ENCODE peak calls at places on chromosomes 4 and X, in six cellular contexts. E, Z, Y, Q, H and I are unnamed samples.

GRCh38 chrX:109874548-109874947 is 128.4 kb upstream of the TMEM164 start:
- ATAC-seq in Z (no peak), Q (no peak), Y (no peak), E (no peak), H (no peak), I (no peak)

GRCh38 chr4:48127882-48128394 is 6.1 kb downstream of the TXK start:
- ATAC-seq in Q (peak), Z (peak), H (peak), E (peak), Y (peak), I (peak)

GRCh38 chr4:88458091-88458740 is 1.3 kb downstream of the HERC5 start:
- ATAC-seq in E (no peak), H (no peak), Z (no peak), Y (no peak), Q (no peak), I (no peak)

GRCh38 chr4:2166253-2166652 is 75.7 kb downstream of the HAUS3 start:
- ATAC-seq in Y (no peak), Z (no peak), E (no peak), Q (no peak), H (no peak), I (no peak)

GRCh38 chr4:88296413-88297052 is 12.2 kb upstream of the PPM1K start:
- ATAC-seq in Q (no peak), Z (no peak), Y (no peak), E (no peak), H (no peak), I (no peak)

GRCh38 chr4:184503869-184504300 is 29.5 kb upstream of the IRF2 start:
- ATAC-seq in Q (no peak), H (no peak), Y (no peak), Z (peak), E (no peak), I (no peak)

GRCh38 chrX:20974326-20974725 is 399.9 kb upstream of the CNKSR2 start:
- ATAC-seq in Q (no peak), H (no peak), E (no peak), Z (no peak), Y (no peak), I (no peak)

GRCh38 chrX:110588164-110588563 is 207.5 kb downstream of the CHRDL1 start:
- ATAC-seq in Y (no peak), E (no peak), H (no peak), Q (peak), Z (no peak), I (no peak)

GRCh38 chr4:4837921-4838601 is 21.4 kb upstream of the MSX1 start:
- ATAC-seq in E (no peak), Q (peak), Z (no peak), Y (no peak), H (no peak), I (no peak)

GRCh38 chr4:86910369-86910768 is 18.1 kb upstream of the C4orf36 start:
- ATAC-seq in Q (no peak), H (no peak), Z (no peak), Y (no peak), E (no peak), I (no peak)

GRCh38 chrX:45070116-45071007 is 130.3 kb downstream of the DIPK2B start:
- ATAC-seq in E (peak), Y (peak), Z (no peak), Q (peak), H (peak), I (no peak)

GRCh38 chr4:138035781-138036258 is 206.3 kb downstream of the SLC7A11 start:
- ATAC-seq in Z (peak), E (peak), H (peak), Q (peak), Y (peak), I (peak)

GRCh38 chr4:184310881-184311709 is 93.4 kb upstream of the ENPP6 start:
- ATAC-seq in H (no peak), E (no peak), Z (no peak), Q (peak), Y (peak), I (no peak)

GRCh38 chrX:114134465-114134864 is 449.4 kb upstream of the HTR2C start:
- ATAC-seq in Q (no peak), E (no peak), H (no peak), Z (no peak), Y (no peak), I (no peak)

GRCh38 chr4:56213543-56213942 is 173.7 kb downstream of the AASDH start:
- ATAC-seq in Z (no peak), H (no peak), Q (no peak), Y (no peak), E (no peak), I (no peak)

DNA sequence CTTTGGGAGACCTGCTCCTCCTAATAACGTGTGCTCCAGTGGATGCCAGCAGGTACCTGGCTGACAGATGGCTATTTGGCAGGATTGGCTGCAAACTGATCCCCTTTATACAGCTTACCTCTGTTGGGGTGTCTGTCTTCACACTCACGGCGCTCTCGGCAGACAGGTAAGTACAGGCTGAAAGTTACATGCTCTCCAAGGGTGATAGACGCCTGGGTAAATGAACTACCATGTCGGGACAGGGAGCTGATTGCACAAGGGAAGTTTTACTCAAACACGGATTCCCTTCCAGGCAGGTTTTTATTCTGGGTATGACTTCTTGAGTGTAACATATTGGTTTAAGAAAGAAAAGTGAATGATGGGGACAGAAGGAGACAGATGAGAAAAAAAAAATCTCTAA is 836 bp downstream of the GRPR start:
- ATAC-seq in Q (no peak), H (no peak), Z (no peak), Y (no peak), E (no peak), I (no peak)
- H3K4me3 ChIP-seq in Q (no peak), H (no peak), Z (no peak), Y (no peak), E (no peak), I (peak)

GRCh38 chr4:65671402-65671801 is 1.1 kb upstream of the EPHA5 start:
- ATAC-seq in Z (no peak), Y (no peak), E (no peak), Q (no peak), H (no peak), I (no peak)
- TF ChIP-seq POLR2AphosphoS5 in Z (no peak), Y (no peak), E (no peak), Q (no peak), H (no peak), I (no peak)

GRCh38 chr4:90127223-90127705 is at the start of gene CCSER1:
- ATAC-seq in Q (peak), Y (peak), Z (peak), H (no peak), E (peak), I (peak)
- TF ChIP-seq POLR2A in Q (no peak), Y (peak), Z (peak), H (no peak), E (peak), I (peak)

GRCh38 chr4:3765271-3766206 is 646 bp upstream of the ADRA2C start:
- ATAC-seq in H (peak), Z (peak), Y (no peak), Q (peak), E (peak), I (peak)
- H3K4me3 ChIP-seq in H (no peak), Z (peak), Y (no peak), Q (peak), E (peak), I (no peak)

GRCh38 chr4:186666252-186666651 is 57.4 kb downstream of the FAT1 start:
- ATAC-seq in Y (no peak), E (no peak), Q (no peak), H (no peak), Z (no peak), I (peak)
- TF ChIP-seq POLR2AphosphoS5 in Y (no peak), E (no peak), Q (no peak), H (no peak), Z (no peak), I (peak)

GRCh38 chr4:13627606-13628301 is at the start of gene BOD1L1:
- ATAC-seq in H (peak), Z (peak), E (peak), Y (peak), Q (peak), I (peak)
- TF ChIP-seq POLR2A in H (peak), Z (peak), E (peak), Y (peak), Q (peak), I (peak)

DNA sequence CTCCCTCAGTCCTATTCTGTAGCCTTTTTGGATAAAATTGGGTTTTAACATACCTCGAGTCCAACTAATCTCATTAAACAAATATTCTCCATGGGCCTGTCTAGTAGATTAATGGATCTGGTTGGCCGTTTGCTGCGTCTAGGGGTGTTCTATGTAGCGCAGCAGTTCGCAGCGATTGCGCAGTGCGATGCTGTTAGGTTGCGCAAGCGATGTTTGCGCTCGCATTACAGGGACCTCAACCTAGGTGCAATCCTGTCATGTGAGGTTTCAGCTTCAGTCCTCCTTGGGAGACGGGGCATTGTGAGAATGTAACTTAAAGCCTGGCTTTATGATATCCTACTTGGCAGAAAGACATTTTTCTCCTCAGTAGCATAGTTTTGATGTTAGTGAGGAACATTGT is 14.0 kb downstream of the OGT start:
- ATAC-seq in Z (no peak), Q (no peak), E (no peak), Y (no peak), H (no peak), I (no peak)
- H3K4me3 ChIP-seq in Z (no peak), Q (no peak), E (no peak), Y (no peak), H (no peak), I (no peak)

GRCh38 chr4:99383833-99384392 is 31.4 kb upstream of the ADH1C start:
- ATAC-seq in Y (no peak), Z (peak), Q (no peak), E (no peak), H (no peak), I (peak)
- TF ChIP-seq POLR2AphosphoS5 in Y (no peak), Z (no peak), Q (no peak), E (no peak), H (no peak), I (peak)